ENCODE peak calls at places on chromosomes 3 and 15, in seven cellular contexts. A is mesenchymal stem cell, J is H9, R is neuronal stem cell, S is IMR-90, V is H1, B is trophoblast cell. D is an unnamed sample.

GRCh38 chr3:156583469-156583868 is 28.6 kb upstream of the SSR3 start:
- DNase-seq in A (no peak), J (no peak), R (no peak), S (no peak), V (no peak), B (no peak), D (no peak)

GRCh38 chr3:104437891-104438290 is 928.8 kb upstream of the ALCAM start:
- DNase-seq in A (no peak), J (no peak), R (no peak), S (peak; percentile 10), V (no peak), B (peak; percentile 81), D (peak; percentile 78)

GRCh38 chr3:51961607-51962569 is 5.4 kb downstream of the PCBP4 start:
- DNase-seq in A (no peak), J (no peak), R (no peak), S (no peak), V (no peak), B (no peak), D (no peak)

GRCh38 chr15:97036301-97036700 is 705.8 kb downstream of the NR2F2 start:
- DNase-seq in A (peak; percentile 30), J (no peak), R (no peak), S (no peak), V (no peak), B (no peak), D (no peak)

GRCh38 chr15:43625086-43625485 is 6.5 kb upstream of the STRC start:
- DNase-seq in A (no peak), J (no peak), R (no peak), S (no peak), V (no peak), B (no peak), D (no peak)

GRCh38 chr15:32886441-32886840 is 168.6 kb downstream of the GREM1 start:
- DNase-seq in A (no peak), J (peak; percentile 32), R (peak; percentile 31), S (no peak), V (no peak), B (no peak), D (no peak)

GRCh38 chr3:65030847-65031463 is 343.2 kb upstream of the ADAMTS9 start:
- DNase-seq in A (peak; percentile 92), J (no peak), R (no peak), S (peak; percentile 53), V (no peak), B (peak; percentile 58), D (peak; percentile 83)

GRCh38 chr15:77589839-77590238 is 42.9 kb downstream of the LINGO1 start:
- DNase-seq in A (no peak), J (no peak), R (no peak), S (no peak), V (no peak), B (no peak), D (no peak)

GRCh38 chr15:66879511-66879910 is 177.5 kb downstream of the SMAD6 start:
- DNase-seq in A (no peak), J (no peak), R (no peak), S (no peak), V (peak; percentile 35), B (no peak), D (no peak)

GRCh38 chr15:45714501-45715488 is 80.0 kb downstream of the SQOR start:
- DNase-seq in A (peak; percentile 81), J (peak; percentile 73), R (peak; percentile 68), S (peak; percentile 72), V (peak; percentile 81), B (peak; percentile 65), D (peak; percentile 83)

GRCh38 chr15:61390138-61390537 is 161.0 kb upstream of the RORA start:
- DNase-seq in A (peak; percentile 1), J (no peak), R (no peak), S (no peak), V (no peak), B (no peak), D (no peak)

GRCh38 chr3:161349529-161350278 is 21.6 kb downstream of the SPTSSB start:
- DNase-seq in A (peak; percentile 84), J (no peak), R (no peak), S (peak; percentile 76), V (no peak), B (peak; percentile 3), D (peak; percentile 29)

GRCh38 chr15:70209499-70209898 is 111.8 kb upstream of the TLE3 start:
- DNase-seq in A (no peak), J (peak; percentile 9), R (no peak), S (no peak), V (no peak), B (no peak), D (no peak)

GRCh38 chr15:80059786-80060489 is 462 bp downstream of the ZFAND6 start:
- DNase-seq in A (peak; percentile 47), J (peak; percentile 62), R (peak; percentile 72), S (peak; percentile 16), V (no peak), B (peak; percentile 62), D (peak; percentile 87)

GRCh38 chr3:16066975-16067374 is 107.5 kb upstream of the GALNT15 start:
- DNase-seq in A (peak; percentile 90), J (no peak), R (no peak), S (peak; percentile 97), V (no peak), B (peak; percentile 49), D (no peak)

GRCh38 chr15:91887321-91887720 is 33.8 kb downstream of the SLCO3A1 start:
- DNase-seq in A (no peak), J (no peak), R (no peak), S (no peak), V (peak; percentile 38), B (no peak), D (no peak)

GRCh38 chr3:129777806-129778205 is 115.7 kb downstream of the TMCC1 start:
- DNase-seq in A (no peak), J (no peak), R (no peak), S (no peak), V (no peak), B (peak; percentile 73), D (peak; percentile 19)

DNA sequence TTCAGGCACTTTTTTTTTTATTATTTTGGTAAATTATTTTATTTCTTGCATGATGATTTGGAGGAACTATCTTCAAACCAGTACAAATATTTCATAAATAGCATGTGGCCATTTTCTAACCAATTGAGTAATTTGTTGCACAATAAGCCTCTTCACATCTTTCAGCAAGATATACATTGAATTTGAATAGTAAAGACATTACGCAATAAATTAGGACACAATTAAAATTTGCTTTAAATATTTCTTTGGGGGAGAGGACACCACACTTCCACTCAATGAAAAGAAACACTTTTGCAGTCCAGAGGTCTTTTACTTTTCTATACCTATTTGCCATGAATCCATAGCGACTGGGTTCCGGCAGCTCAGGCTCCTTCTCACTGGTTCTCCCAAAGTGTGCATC is 762.6 kb upstream of the GOLIM4 start:
- DNase-seq in A (no peak), J (no peak), R (no peak), S (no peak), V (no peak), B (no peak), D (no peak)
- H3K23ac ChIP-seq in A (no peak overlapping the region), J (no peak overlapping the region), R (no peak overlapping the region), S (no peak overlapping the region), V (no peak overlapping the region), B (no peak overlapping the region), D (no peak overlapping the region)

DNA sequence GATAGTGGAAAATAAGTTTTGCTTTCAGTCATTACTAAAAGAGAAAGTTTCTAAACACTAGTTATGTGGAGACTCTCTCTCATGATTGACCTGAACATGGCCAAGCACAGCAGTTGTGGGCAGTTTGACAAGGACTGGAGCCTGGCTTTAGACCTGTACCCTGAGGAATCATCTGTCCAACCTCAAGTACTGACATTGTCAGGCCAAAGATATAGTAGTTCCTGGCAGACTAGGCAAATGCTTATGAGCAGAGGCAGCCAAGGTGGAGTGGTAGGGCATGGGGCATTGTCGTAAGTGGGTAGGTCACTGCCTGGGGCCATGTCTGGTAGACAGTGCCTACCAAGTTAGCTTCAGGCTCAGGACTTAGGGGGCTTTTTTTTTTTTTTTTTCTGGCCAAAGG is 20.9 kb downstream of the PLAAT1 start:
- DNase-seq in A (no peak), J (no peak), R (no peak), S (no peak), V (no peak), B (no peak), D (no peak)
- H4K8ac ChIP-seq in A (no peak overlapping the region), J (no peak overlapping the region), R (no peak overlapping the region), S (no peak overlapping the region), V (no peak overlapping the region), B (no peak overlapping the region), D (no peak overlapping the region)

DNA sequence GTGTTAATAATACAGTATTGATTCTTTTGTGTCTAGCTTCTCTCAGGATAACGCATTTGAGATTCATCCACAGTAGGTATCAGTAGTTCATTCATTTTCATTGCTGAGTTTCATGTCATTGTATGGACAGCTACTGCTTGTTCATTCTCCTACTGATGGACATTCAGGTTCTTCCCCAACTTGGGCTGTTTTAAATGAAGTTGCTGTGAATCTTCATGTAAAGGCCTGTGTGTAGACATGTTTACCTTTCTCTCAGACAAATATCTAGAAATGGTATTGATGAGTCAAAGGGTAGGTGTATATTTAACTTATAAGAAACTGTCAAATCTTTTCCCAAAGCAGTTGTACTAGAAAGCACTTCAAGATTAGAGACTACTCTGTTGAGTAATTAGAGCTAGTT is 26.7 kb downstream of the MCF2L2 start:
- DNase-seq in A (no peak), J (no peak), R (no peak), S (no peak), V (no peak), B (no peak), D (no peak)
- H3K23ac ChIP-seq in A (no peak overlapping the region), J (no peak overlapping the region), R (no peak overlapping the region), S (no peak overlapping the region), V (no peak overlapping the region), B (no peak overlapping the region), D (no peak overlapping the region)

DNA sequence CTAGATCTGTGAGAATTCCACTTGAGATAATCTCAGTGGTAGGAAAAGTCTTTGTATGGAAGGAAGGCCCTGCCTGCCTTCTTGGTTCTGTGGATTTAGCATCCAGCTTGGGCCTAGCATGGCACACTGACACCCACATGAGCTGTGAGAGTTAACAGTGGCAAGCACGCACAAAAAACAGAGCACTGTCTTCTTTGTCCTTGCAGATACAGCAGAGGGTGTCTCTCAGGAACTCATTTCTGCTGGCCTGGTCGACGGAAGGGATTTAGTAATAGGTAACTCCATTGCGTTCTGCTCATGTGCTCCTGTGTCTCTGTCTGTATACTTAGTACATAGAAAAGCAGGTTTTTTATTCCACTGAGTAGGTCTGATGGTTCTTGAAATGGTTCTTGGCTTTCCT is 14.4 kb upstream of the SLC22A13 start:
- DNase-seq in A (no peak), J (no peak), R (no peak), S (no peak), V (no peak), B (no peak), D (no peak)
- H4K8ac ChIP-seq in A (no peak overlapping the region), J (no peak overlapping the region), R (no peak overlapping the region), S (no peak overlapping the region), V (no peak overlapping the region), B (no peak overlapping the region), D (no peak overlapping the region)

GRCh38 chr3:67644827-67645226 is 9.6 kb downstream of the SUCLG2 start:
- DNase-seq in A (no peak), J (no peak), R (no peak), S (no peak), V (no peak), B (no peak), D (no peak)
- H3K23ac ChIP-seq in A (no peak overlapping the region), J (no peak overlapping the region), R (no peak overlapping the region), S (no peak overlapping the region), V (no peak overlapping the region), B (no peak overlapping the region), D (no peak overlapping the region)